ENCODE peak calls at places on chromosomes 6 and 20, in nine cellular contexts. J is NCI-H460; B is HEK293T; X is RWPE1; Y is naive thymus-derived CD8-positive, alpha-beta T cell; E is activated CD4-positive, CD25-positive, alpha-beta regulatory T cell; Q is CD4-positive, alpha-beta memory T cell; D is NCI-H524 treated with DMSO at 0.1 percent for 48 hours; F is hepatic stellate cell. H is an unnamed sample.

GRCh38 chr6:12137480-12137879 is 125.4 kb downstream of the HIVEP1 start:
- DNase-seq in B (no peak), F (no peak), Q (no peak), J (peak; percentile 63), X (no peak), E (no peak), Y (no peak), D (no peak), H (no peak)

GRCh38 chr6:161744211-161745067 is 470.6 kb upstream of the AGPAT4 start:
- DNase-seq in X (no peak), Q (no peak), D (no peak), Y (no peak), F (no peak), J (no peak), B (no peak), E (no peak), H (no peak)

GRCh38 chr6:148304976-148305375 is 37.7 kb upstream of the SASH1 start:
- DNase-seq in B (no peak), Q (no peak), F (peak; percentile 46), Y (no peak), X (no peak), J (no peak), E (no peak), D (no peak), H (no peak)

GRCh38 chr6:25423358-25423757 is 144.2 kb downstream of the CARMIL1 start:
- DNase-seq in Y (no peak), Q (no peak), E (no peak), D (no peak), F (no peak), X (no peak), J (no peak), B (no peak), H (no peak)

GRCh38 chr20:10511507-10512231 is 76.6 kb downstream of the SLX4IP start:
- DNase-seq in D (peak; percentile 57), Y (peak; percentile 9), E (peak; percentile 22), X (peak; percentile 92), B (peak; percentile 57), F (peak; percentile 77), Q (peak; percentile 41), J (peak; percentile 90), H (peak; percentile 86)

GRCh38 chr6:20024979-20025378 is 187.3 kb downstream of the MBOAT1 start:
- DNase-seq in B (no peak), F (no peak), X (no peak), J (no peak), E (no peak), D (no peak), Y (no peak), Q (no peak), H (no peak)

GRCh38 chr6:6806793-6807518 is 218.4 kb downstream of the LY86 start:
- DNase-seq in D (no peak), X (no peak), F (no peak), J (no peak), Y (no peak), E (no peak), Q (no peak), B (no peak), H (no peak)

GRCh38 chr6:89347825-89348224 is 4.7 kb downstream of the UBE2J1 start:
- DNase-seq in Q (no peak), X (no peak), B (no peak), J (no peak), Y (no peak), D (no peak), E (no peak), F (peak; percentile 44), H (no peak)

GRCh38 chr20:25364180-25364788 is 26.4 kb downstream of the ABHD12 start:
- DNase-seq in F (no peak), Y (no peak), E (no peak), X (no peak), Q (no peak), J (no peak), D (no peak), B (no peak), H (no peak)

GRCh38 chr6:169213814-169214520 is 39.7 kb downstream of the THBS2 start:
- DNase-seq in Y (no peak), E (no peak), X (no peak), F (no peak), D (no peak), J (no peak), Q (no peak), B (no peak), H (no peak)

GRCh38 chr20:17615645-17616479 is 46.0 kb downstream of the DSTN start:
- DNase-seq in B (no peak), F (peak; percentile 4), D (no peak), J (no peak), X (no peak), E (no peak), Q (no peak), Y (no peak), H (no peak)

GRCh38 chr20:1293641-1294379 is 27.7 kb downstream of the SNPH start:
- DNase-seq in Q (no peak), E (no peak), D (no peak), Y (no peak), B (no peak), J (no peak), F (no peak), X (no peak), H (no peak)

GRCh38 chr6:111870751-111871064 is 2.5 kb downstream of the FYN start:
- DNase-seq in E (no peak), X (no peak), Y (no peak), J (no peak), F (no peak), D (no peak), Q (no peak), B (no peak), H (no peak)

GRCh38 chr6:108565091-108565766 is 4.5 kb downstream of the FOXO3 start:
- DNase-seq in J (no peak), F (no peak), Y (peak; percentile 56), Q (peak; percentile 67), B (no peak), D (no peak), X (no peak), E (no peak), H (no peak)

GRCh38 chr6:27873101-27874030 is 38.8 kb downstream of the OR2B2 start:
- DNase-seq in Q (peak; percentile 71), J (no peak), D (no peak), E (peak; percentile 32), F (no peak), X (no peak), B (no peak), Y (peak; percentile 65), H (peak; percentile 79)

GRCh38 chr20:56200456-56200855 is 48.1 kb upstream of the MC3R start:
- DNase-seq in B (peak; percentile 30), D (no peak), Q (no peak), X (no peak), E (no peak), Y (no peak), F (no peak), J (no peak), H (no peak)

GRCh38 chr6:15327271-15327670 is 81.4 kb downstream of the JARID2 start:
- DNase-seq in Y (peak; percentile 33), Q (no peak), D (no peak), B (peak; percentile 49), E (peak; percentile 8), J (no peak), F (no peak), X (no peak), H (no peak)

GRCh38 chr6:33271098-33271607 is 523 bp downstream of the VPS52 start:
- DNase-seq in Y (no peak), Q (no peak), J (no peak), E (no peak), X (no peak), F (no peak), B (no peak), D (no peak), H (no peak)

GRCh38 chr6:97133071-97133470 is 149.9 kb downstream of the MMS22L start:
- DNase-seq in B (no peak), J (no peak), D (no peak), Q (no peak), X (no peak), F (no peak), Y (no peak), E (no peak), H (no peak)

GRCh38 chr20:9015984-9016324 is 52.9 kb upstream of the PLCB4 start:
- DNase-seq in Y (no peak), F (peak; percentile 13), E (no peak), D (no peak), J (peak; percentile 81), Q (no peak), X (peak; percentile 16), B (no peak), H (no peak)

GRCh38 chr6:3237761-3238662 is 10.6 kb upstream of the TUBB2B start:
- DNase-seq in B (no peak), Q (no peak), F (no peak), E (no peak), D (no peak), X (no peak), J (no peak), Y (no peak), H (no peak)

GRCh38 chr6:122365775-122366403 is 33.6 kb upstream of the HSF2 start:
- DNase-seq in Y (no peak), X (peak; percentile 50), F (no peak), J (no peak), E (no peak), Q (no peak), D (peak; percentile 14), B (no peak), H (no peak)

GRCh38 chr6:35590622-35591066 is 77.9 kb upstream of the TULP1 start:
- DNase-seq in D (no peak), Q (no peak), X (no peak), J (no peak), Y (no peak), F (no peak), B (no peak), E (no peak), H (no peak)

GRCh38 chr6:118548136-118548535 is at the start of gene PLN:
- DNase-seq in Q (no peak), B (no peak), F (no peak), J (no peak), Y (no peak), X (no peak), D (no peak), E (no peak), H (no peak)

GRCh38 chr6:167047554-167047953 is 48.4 kb downstream of the CEP43 start:
- DNase-seq in Y (peak; percentile 21), F (no peak), Q (peak; percentile 52), D (no peak), J (no peak), E (no peak), X (no peak), B (no peak), H (no peak)

GRCh38 chr6:134840086-134840485 is 109.8 kb downstream of the ALDH8A1 start:
- DNase-seq in J (no peak), E (no peak), X (no peak), D (no peak), Y (no peak), Q (no peak), F (no peak), B (no peak), H (no peak)